ENCODE peak calls at places on chromosome 10, in six cellular contexts. W is adrenal gland, Y is mesothelial cell of epicardium, F is cardiac muscle cell, S is osteoblast, A is Calu3. G is an unnamed sample.

GRCh38 chr10:124143721-124144120 is 50.3 kb upstream of the CHST15 start:
- DNase-seq in W (no peak), F (no peak), Y (no peak), A (no peak), S (no peak), G (no peak)

GRCh38 chr10:69863580-69863979 is 61.9 kb downstream of the COL13A1 start:
- DNase-seq in W (no peak), A (no peak), S (peak; percentile 60), Y (no peak), F (no peak), G (no peak)

GRCh38 chr10:128884496-128884895 is 582.5 kb upstream of the MGMT start:
- DNase-seq in Y (no peak), W (no peak), F (no peak), A (no peak), S (no peak), G (no peak)

GRCh38 chr10:75272896-75273295 is 37.1 kb upstream of the COMTD1 start:
- DNase-seq in S (no peak), A (peak; percentile 37), F (no peak), Y (no peak), W (peak; percentile 62), G (no peak)

GRCh38 chr10:113023017-113023416 is 73.0 kb downstream of the TCF7L2 start:
- DNase-seq in S (no peak), Y (no peak), A (no peak), W (no peak), F (no peak), G (no peak)

GRCh38 chr10:31320598-31321211 is 1.7 kb downstream of the ZEB1 start:
- DNase-seq in S (peak; percentile 85), A (peak; percentile 40), F (peak; percentile 75), Y (no peak), W (peak; percentile 16), G (no peak)

GRCh38 chr10:119832956-119833355 is 39.7 kb downstream of the MCMBP start:
- DNase-seq in S (no peak), W (no peak), F (no peak), Y (no peak), A (no peak), G (no peak)

GRCh38 chr10:15254808-15255655 is 86.5 kb upstream of the NMT2 start:
- DNase-seq in S (no peak), A (no peak), Y (no peak), F (peak; percentile 74), W (no peak), G (no peak)

GRCh38 chr10:9243861-9244515 is 1189.5 kb downstream of the GATA3 start:
- DNase-seq in F (no peak), A (no peak), W (no peak), Y (no peak), S (no peak), G (no peak)
- TF ChIP-seq CTCF in F (no peak), A (no peak), W (no peak), Y (no peak), S (no peak), G (no peak)

DNA sequence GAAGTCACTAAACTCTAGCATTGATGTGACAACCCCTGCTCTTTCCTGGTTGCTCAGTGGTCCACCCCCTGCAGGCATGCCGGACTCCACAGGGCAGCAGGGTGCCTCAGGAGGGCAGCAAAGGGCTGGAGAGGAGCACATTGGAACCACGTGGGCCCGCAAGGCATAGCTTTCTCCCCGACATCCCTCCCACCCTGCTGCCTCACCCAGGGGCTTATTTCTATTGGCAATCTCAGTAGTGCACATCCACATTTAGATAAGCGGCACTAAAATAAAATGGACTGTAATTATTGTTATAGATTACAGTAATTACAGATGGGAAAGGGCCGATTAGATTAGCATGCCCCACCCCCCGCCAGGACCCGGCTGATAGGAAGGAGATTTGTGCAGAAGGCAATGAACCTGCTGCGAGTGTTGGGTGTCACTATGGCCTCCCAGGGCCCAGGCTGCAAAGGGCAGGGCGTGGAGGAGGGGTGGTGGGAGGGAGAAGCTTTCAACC is 580.1 kb downstream of the GRID1 start:
- DNase-seq in A (peak; percentile 50), W (no peak), Y (no peak), S (no peak), F (peak; percentile 62), G (no peak)
- TF ChIP-seq CTCF in A (no peak), W (no peak), Y (no peak), S (no peak), F (no peak), G (peak; percentile 44)

GRCh38 chr10:100962346-100963080 is 6.8 kb upstream of the SEMA4G start:
- DNase-seq in A (no peak), F (no peak), W (no peak), S (no peak), Y (no peak), G (no peak)

GRCh38 chr10:100965820-100966219 is 3.5 kb upstream of the SEMA4G start:
- DNase-seq in W (no peak), A (no peak), Y (no peak), F (no peak), S (no peak), G (no peak)

GRCh38 chr10:100963826-100964225 is 5.5 kb upstream of the SEMA4G start:
- DNase-seq in W (no peak), F (no peak), S (no peak), Y (no peak), A (no peak), G (no peak)

GRCh38 chr10:100960251-100960650 is 9.1 kb upstream of the SEMA4G start:
- DNase-seq in S (no peak), A (no peak), F (no peak), W (no peak), Y (no peak), G (no peak)
- TF ChIP-seq CTCF in S (no peak), A (no peak), F (no peak), W (no peak), Y (no peak), G (no peak)

DNA sequence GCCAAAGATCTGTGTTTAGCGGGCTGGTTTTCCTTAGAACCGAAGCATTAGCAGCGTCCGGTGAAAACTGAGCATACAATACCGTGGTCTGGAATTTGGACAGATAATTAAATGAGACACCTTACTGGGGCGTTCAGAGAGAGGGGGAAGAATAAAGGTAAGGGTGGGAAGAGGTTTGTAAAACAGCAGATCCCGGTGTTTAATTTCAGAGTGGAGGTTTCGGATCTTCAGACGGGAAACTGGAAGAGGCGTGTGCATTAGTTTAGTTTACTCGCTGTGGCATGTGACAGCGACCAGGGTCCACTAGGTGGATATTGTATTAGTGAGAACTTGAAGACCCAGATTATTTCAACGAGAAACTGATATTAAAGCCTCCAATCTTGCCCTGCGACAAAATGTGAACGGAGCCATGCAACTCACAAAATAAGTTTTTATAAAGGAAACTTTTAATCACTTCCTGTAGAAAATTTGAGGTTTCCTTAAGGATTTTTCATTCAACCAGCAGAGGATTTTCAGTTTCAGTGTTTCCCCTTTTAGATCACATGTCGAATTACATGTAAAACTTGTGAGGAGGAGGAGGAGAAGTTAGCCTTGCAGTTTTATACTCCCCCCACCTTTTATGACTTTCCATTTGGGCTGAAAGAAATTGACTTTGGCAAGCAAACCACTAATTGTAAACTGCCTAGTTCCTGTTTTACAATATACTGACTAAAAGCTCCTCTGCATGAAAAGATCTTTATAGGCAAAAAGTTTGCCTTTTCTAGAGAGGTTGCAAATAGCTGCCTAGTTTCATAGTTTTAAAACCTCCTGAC is 2.8 kb downstream of the BAMBI start:
- DNase-seq in Y (no peak), W (peak; percentile 33), A (peak; percentile 45), F (peak; percentile 67), S (no peak), G (no peak)
- TF ChIP-seq CTCF in Y (peak; percentile 32), W (peak; percentile 29), A (peak; percentile 43), F (peak; percentile 38), S (peak; percentile 38), G (peak; percentile 70)

DNA sequence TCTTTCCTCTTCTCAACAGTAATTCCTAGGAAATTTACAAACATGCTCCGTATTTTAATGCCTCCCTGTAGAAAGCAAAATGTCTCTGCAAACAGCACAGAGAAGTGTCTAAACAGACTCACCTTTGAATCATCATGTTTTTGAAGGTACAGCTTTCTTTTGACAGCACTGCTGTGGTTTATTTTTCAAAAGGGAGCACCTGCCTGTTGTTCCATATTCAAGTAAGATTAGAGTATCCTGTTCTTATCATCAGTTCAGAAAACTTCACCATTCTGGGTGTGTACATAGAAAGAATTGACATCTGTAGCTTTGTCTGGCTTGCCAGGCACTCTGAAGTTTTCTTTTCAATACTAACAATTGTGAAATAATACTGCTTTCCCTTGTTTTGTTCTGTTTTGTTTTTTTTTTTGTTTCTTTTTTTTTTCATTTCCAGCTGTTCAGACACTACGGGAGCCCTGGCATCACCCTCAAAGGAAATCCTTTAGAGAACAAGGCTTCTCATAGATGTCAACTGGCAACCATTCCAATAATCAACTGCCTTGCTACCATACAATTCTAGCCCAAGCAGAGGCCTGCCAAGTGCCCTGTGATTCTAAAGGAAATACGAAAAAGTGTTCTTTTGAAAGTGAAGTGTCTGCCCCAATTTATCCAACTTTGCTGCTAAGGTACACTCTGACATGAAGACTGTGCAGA is 275.9 kb downstream of the PRPF18 start:
- DNase-seq in Y (no peak), S (peak; percentile 47), F (no peak), W (no peak), A (no peak), G (no peak)
- TF ChIP-seq CTCF in Y (no peak), S (no peak), F (no peak), W (no peak), A (no peak), G (no peak)

GRCh38 chr10:84665883-84666463 is 337.6 kb downstream of the CCSER2 start:
- DNase-seq in W (no peak), Y (no peak), F (peak; percentile 21), S (no peak), A (peak; percentile 57), G (no peak)
- TF ChIP-seq CTCF in W (no peak), Y (no peak), F (no peak), S (no peak), A (peak; percentile 53), G (peak; percentile 52)